ENCODE peak calls at places on chromosomes 3 and 15, in four cellular contexts. F is endothelial cell, E is neuronal stem cell, M is SJSA1. R is an unnamed sample.

GRCh38 chr15:92112711-92113110 is 259.2 kb downstream of the SLCO3A1 start:
- DNase-seq in E (no peak), F (no peak), M (no peak), R (no peak)

GRCh38 chr15:100863406-100864198 is 16.0 kb upstream of the ALDH1A3 start:
- DNase-seq in F (no peak), M (peak), E (no peak), R (no peak)

GRCh38 chr3:25144430-25144829 is 283.6 kb upstream of the RARB start:
- DNase-seq in E (no peak), F (no peak), M (no peak), R (no peak)

GRCh38 chr3:449711-450110 is 253.1 kb downstream of the CHL1 start:
- DNase-seq in E (no peak), M (no peak), F (no peak), R (no peak)

GRCh38 chr15:38474155-38474757 is 20.3 kb downstream of the FAM98B start:
- DNase-seq in F (peak), M (peak), E (peak), R (peak)

GRCh38 chr3:107880702-107881101 is 210.1 kb downstream of the CD47 start:
- DNase-seq in M (no peak), E (no peak), F (no peak), R (no peak)

GRCh38 chr15:67820992-67821783 is 4.1 kb upstream of the SKOR1 start:
- DNase-seq in M (peak), E (no peak), F (peak), R (no peak)

GRCh38 chr15:24745276-24745675 is 69.7 kb downstream of the NPAP1 start:
- DNase-seq in F (no peak), E (peak), M (no peak), R (no peak)

GRCh38 chr15:87591521-87591920 is 665.0 kb downstream of the NTRK3 start:
- DNase-seq in M (no peak), F (no peak), E (no peak), R (no peak)

GRCh38 chr15:91853501-91853967 is at the start of gene SLCO3A1:
- DNase-seq in M (no peak), E (peak), F (peak), R (no peak)

GRCh38 chr3:170697131-170697530 is 111.3 kb upstream of the SLC7A14 start:
- DNase-seq in E (no peak), F (no peak), M (no peak), R (no peak)

GRCh38 chr3:45896956-45897355 is 10.6 kb downstream of the CCR9 start:
- DNase-seq in E (no peak), F (no peak), M (peak), R (peak)

GRCh38 chr15:45993508-45993907 is 358.7 kb downstream of the SQOR start:
- DNase-seq in M (no peak), E (no peak), F (no peak), R (no peak)

GRCh38 chr3:191593486-191593885 is 132.5 kb downstream of the PYDC2 start:
- DNase-seq in F (no peak), E (no peak), M (no peak), R (no peak)

GRCh38 chr3:43268636-43269035 is 17.7 kb upstream of the SNRK start:
- DNase-seq in E (no peak), F (no peak), M (no peak), R (no peak)

GRCh38 chr3:15496341-15496664 is 25.2 kb downstream of the COLQ start:
- DNase-seq in F (no peak), E (no peak), M (no peak), R (no peak)

GRCh38 chr15:52208306-52208946 is 17.2 kb upstream of the GNB5 start:
- DNase-seq in F (peak), M (peak), E (peak), R (peak)

GRCh38 chr15:88911766-88912118 is 1.4 kb downstream of the MFGE8 start:
- DNase-seq in M (no peak), E (no peak), F (no peak), R (no peak)

GRCh38 chr3:188188911-188189310 is 35.0 kb downstream of the LPP start:
- DNase-seq in F (no peak), E (no peak), M (no peak), R (no peak)

GRCh38 chr3:184718431-184718830 is 6.6 kb upstream of the MAGEF1 start:
- DNase-seq in F (no peak), E (no peak), M (no peak), R (no peak)

GRCh38 chr15:58585668-58586461 is 154.1 kb downstream of the LIPC start:
- DNase-seq in E (no peak), F (no peak), M (no peak), R (no peak)

GRCh38 chr3:14234197-14235002 is 55.8 kb downstream of the LSM3 start:
- DNase-seq in M (no peak), E (no peak), F (no peak), R (no peak)

GRCh38 chr15:96213045-96213444 is 117.5 kb upstream of the NR2F2 start:
- DNase-seq in F (no peak), E (no peak), M (no peak), R (no peak)

GRCh38 chr3:129254536-129255230 is 5.3 kb downstream of the COPG1 start:
- DNase-seq in F (no peak), E (no peak), M (no peak), R (no peak)

GRCh38 chr3:45874677-45875346 is 11.5 kb upstream of the CCR9 start:
- DNase-seq in E (no peak), F (peak), M (no peak), R (no peak)

GRCh38 chr15:59762558-59762957 is 73.4 kb upstream of the BNIP2 start:
- DNase-seq in F (no peak), E (no peak), M (no peak), R (no peak)

GRCh38 chr3:42666022-42666421 is 12.5 kb downstream of the ZBTB47 start:
- DNase-seq in M (no peak), E (no peak), F (no peak), R (no peak)

GRCh38 chr3:53725308-53725995 is 120.8 kb downstream of the CHDH start:
- DNase-seq in F (no peak), M (no peak), E (no peak), R (no peak)

GRCh38 chr3:149593416-149594160 is 64.2 kb downstream of the WWTR1 start:
- DNase-seq in F (no peak), M (no peak), E (peak), R (no peak)